ENCODE peak calls at places on chromosomes 2 and 18, in five cellular contexts. One of them, this sample, is unnamed. For H3K36me3, the result is how much of the 10 kb centered on the place peaks cover.

GRCh38 chr18:32284284-32284683 is 94.4 kb downstream of the MEP1B start:
- DNase-seq in right lobe of liver: no peak
- DNase-seq in brain microvascular endothelial cell: peak
- DNase-seq in HepG2: no peak
- DNase-seq in right atrium auricular region: no peak
- DNase-seq in this sample: no peak

GRCh38 chr2:107936427-107937359 is 49.6 kb upstream of the SLC5A7 start:
- DNase-seq in brain microvascular endothelial cell: no peak
- DNase-seq in right lobe of liver: no peak
- DNase-seq in HepG2: peak
- DNase-seq in right atrium auricular region: no peak
- DNase-seq in this sample: no peak

GRCh38 chr18:63233334-63233733 is 86.2 kb downstream of the BCL2 start:
- DNase-seq in HepG2: no peak
- DNase-seq in brain microvascular endothelial cell: no peak
- DNase-seq in right atrium auricular region: no peak
- DNase-seq in right lobe of liver: no peak
- DNase-seq in this sample: no peak

GRCh38 chr2:189439342-189439741 is 1.9 kb upstream of the WDR75 start:
- DNase-seq in HepG2: peak
- DNase-seq in right atrium auricular region: no peak
- DNase-seq in brain microvascular endothelial cell: no peak
- DNase-seq in right lobe of liver: no peak
- DNase-seq in this sample: no peak

GRCh38 chr2:226333388-226333787 is 466.2 kb downstream of the IRS1 start:
- DNase-seq in brain microvascular endothelial cell: no peak
- DNase-seq in right atrium auricular region: no peak
- DNase-seq in right lobe of liver: no peak
- DNase-seq in HepG2: no peak
- DNase-seq in this sample: no peak

GRCh38 chr2:68796306-68796905 is 61.8 kb downstream of the ARHGAP25 start:
- DNase-seq in HepG2: no peak
- DNase-seq in brain microvascular endothelial cell: no peak
- DNase-seq in right lobe of liver: no peak
- DNase-seq in right atrium auricular region: no peak
- DNase-seq in this sample: no peak

GRCh38 chr2:156339110-156339847 is 6.8 kb upstream of the NR4A2 start:
- DNase-seq in right lobe of liver: no peak
- DNase-seq in right atrium auricular region: no peak
- DNase-seq in brain microvascular endothelial cell: no peak
- DNase-seq in HepG2: no peak
- DNase-seq in this sample: no peak

GRCh38 chr2:86648696-86649095 is 25.0 kb upstream of the RNF103 start:
- DNase-seq in right lobe of liver: no peak
- DNase-seq in brain microvascular endothelial cell: no peak
- DNase-seq in HepG2: no peak
- DNase-seq in right atrium auricular region: no peak
- DNase-seq in this sample: no peak

GRCh38 chr2:226553333-226553732 is 246.3 kb downstream of the IRS1 start:
- DNase-seq in right atrium auricular region: no peak
- DNase-seq in right lobe of liver: no peak
- DNase-seq in brain microvascular endothelial cell: no peak
- DNase-seq in HepG2: no peak
- DNase-seq in this sample: no peak

GRCh38 chr2:186399082-186399644 is 86.9 kb upstream of the ZC3H15 start:
- DNase-seq in right lobe of liver: no peak
- DNase-seq in HepG2: no peak
- DNase-seq in brain microvascular endothelial cell: no peak
- DNase-seq in right atrium auricular region: no peak
- DNase-seq in this sample: no peak

GRCh38 chr2:109724533-109725460 is 69.3 kb upstream of the RGPD5 start:
- DNase-seq in HepG2: no peak
- DNase-seq in brain microvascular endothelial cell: no peak
- DNase-seq in right atrium auricular region: peak
- DNase-seq in right lobe of liver: no peak
- DNase-seq in this sample: no peak

GRCh38 chr2:162221064-162221463 is 22.2 kb downstream of the FAP start:
- DNase-seq in right atrium auricular region: peak
- DNase-seq in HepG2: peak
- DNase-seq in brain microvascular endothelial cell: peak
- DNase-seq in right lobe of liver: peak
- DNase-seq in this sample: peak

GRCh38 chr2:45879406-45879805 is 227.9 kb downstream of the PRKCE start:
- DNase-seq in HepG2: no peak
- DNase-seq in right lobe of liver: no peak
- DNase-seq in brain microvascular endothelial cell: no peak
- DNase-seq in right atrium auricular region: no peak
- DNase-seq in this sample: no peak

GRCh38 chr2:51720826-51721225 is 688.9 kb upstream of the NRXN1 start:
- DNase-seq in HepG2: no peak
- DNase-seq in brain microvascular endothelial cell: no peak
- DNase-seq in right lobe of liver: no peak
- DNase-seq in right atrium auricular region: no peak
- DNase-seq in this sample: no peak

GRCh38 chr2:173997269-173997668 is 32.1 kb upstream of the SP3 start:
- DNase-seq in HepG2: no peak
- DNase-seq in right atrium auricular region: peak
- DNase-seq in right lobe of liver: peak
- DNase-seq in brain microvascular endothelial cell: no peak
- DNase-seq in this sample: peak

GRCh38 chr2:39548971-39549370 is 111.9 kb upstream of the MAP4K3 start:
- DNase-seq in right lobe of liver: no peak
- DNase-seq in HepG2: no peak
- DNase-seq in brain microvascular endothelial cell: no peak
- DNase-seq in right atrium auricular region: no peak
- DNase-seq in this sample: no peak

GRCh38 chr18:40124107-40124506 is 1830.9 kb upstream of the PIK3C3 start:
- DNase-seq in right lobe of liver: no peak
- DNase-seq in right atrium auricular region: no peak
- DNase-seq in brain microvascular endothelial cell: peak
- DNase-seq in HepG2: no peak
- DNase-seq in this sample: no peak

GRCh38 chr2:69955029-69955428 is 6.4 kb downstream of the ASPRV1 start:
- DNase-seq in brain microvascular endothelial cell: no peak
- DNase-seq in HepG2: peak
- DNase-seq in right atrium auricular region: no peak
- DNase-seq in right lobe of liver: no peak
- DNase-seq in this sample: no peak

GRCh38 chr2:181354626-181355025 is 102.6 kb upstream of the ITGA4 start:
- DNase-seq in right lobe of liver: no peak
- DNase-seq in brain microvascular endothelial cell: peak
- DNase-seq in right atrium auricular region: no peak
- DNase-seq in HepG2: no peak
- DNase-seq in this sample: no peak

GRCh38 chr18:46414863-46415262 is 242.2 kb downstream of the LOXHD1 start:
- DNase-seq in right atrium auricular region: no peak
- DNase-seq in right lobe of liver: no peak
- DNase-seq in HepG2: no peak
- DNase-seq in brain microvascular endothelial cell: no peak
- DNase-seq in this sample: no peak

GRCh38 chr2:19474128-19474527 is 115.7 kb upstream of the OSR1 start:
- DNase-seq in HepG2: no peak
- DNase-seq in right lobe of liver: no peak
- DNase-seq in right atrium auricular region: no peak
- DNase-seq in brain microvascular endothelial cell: no peak
- DNase-seq in this sample: no peak

GRCh38 chr2:9373047-9373446 is 50.3 kb downstream of the ITGB1BP1 start:
- DNase-seq in brain microvascular endothelial cell: no peak
- DNase-seq in HepG2: no peak
- DNase-seq in right atrium auricular region: no peak
- DNase-seq in right lobe of liver: no peak
- DNase-seq in this sample: no peak

GRCh38 chr2:43217228-43218220 is 8.9 kb downstream of the ZFP36L2 start:
- DNase-seq in right lobe of liver: no peak
- DNase-seq in HepG2: no peak
- DNase-seq in brain microvascular endothelial cell: no peak
- DNase-seq in right atrium auricular region: no peak
- DNase-seq in this sample: no peak

GRCh38 chr18:76446321-76446720 is 48.7 kb downstream of the ZNF516 start:
- DNase-seq in brain microvascular endothelial cell: no peak
- DNase-seq in HepG2: no peak
- DNase-seq in right atrium auricular region: peak
- DNase-seq in right lobe of liver: no peak
- DNase-seq in this sample: no peak

GRCh38 chr18:67359868-67360838 is 156.4 kb downstream of the DSEL start:
- DNase-seq in right lobe of liver: no peak
- DNase-seq in brain microvascular endothelial cell: peak
- DNase-seq in right atrium auricular region: peak
- DNase-seq in HepG2: peak
- DNase-seq in this sample: no peak

GRCh38 chr2:128262315-128263253 is 56.1 kb downstream of the HS6ST1 start:
- DNase-seq in HepG2: no peak
- DNase-seq in brain microvascular endothelial cell: no peak
- DNase-seq in right atrium auricular region: no peak
- DNase-seq in right lobe of liver: no peak
- DNase-seq in this sample: no peak

GRCh38 chr2:20447437-20448245 is 767 bp downstream of the RHOB start:
- DNase-seq in HepG2: no peak
- DNase-seq in right atrium auricular region: peak
- DNase-seq in right lobe of liver: peak
- DNase-seq in brain microvascular endothelial cell: peak
- DNase-seq in this sample: peak

GRCh38 chr2:12501469-12502147 is 215.1 kb upstream of the TRIB2 start:
- DNase-seq in HepG2: no peak
- DNase-seq in brain microvascular endothelial cell: no peak
- DNase-seq in right atrium auricular region: peak
- DNase-seq in right lobe of liver: no peak
- DNase-seq in this sample: peak

GRCh38 chr2:69119541-69119940 is 106.6 kb downstream of the ANTXR1 start:
- DNase-seq in brain microvascular endothelial cell: no peak
- DNase-seq in right atrium auricular region: no peak
- DNase-seq in HepG2: no peak
- DNase-seq in right lobe of liver: no peak
- DNase-seq in this sample: no peak

GRCh38 chr2:171102802-171103201 is 57.9 kb downstream of the TLK1 start:
- DNase-seq in right atrium auricular region: no peak
- DNase-seq in brain microvascular endothelial cell: no peak
- DNase-seq in HepG2: peak
- DNase-seq in right lobe of liver: no peak
- DNase-seq in this sample: no peak

GRCh38 chr2:161321944-161322343 is 13.7 kb downstream of the PSMD14 start:
- DNase-seq in brain microvascular endothelial cell: no peak
- DNase-seq in right lobe of liver: no peak
- DNase-seq in HepG2: no peak
- DNase-seq in right atrium auricular region: no peak
- DNase-seq in this sample: no peak

GRCh38 chr2:238720232-238720672 is 127.6 kb upstream of the TWIST2 start:
- DNase-seq in right atrium auricular region: peak
- DNase-seq in right lobe of liver: no peak
- DNase-seq in HepG2: peak
- DNase-seq in brain microvascular endothelial cell: peak
- DNase-seq in this sample: peak

GRCh38 chr2:134206573-134206972 is 47.3 kb upstream of the MGAT5 start:
- DNase-seq in right atrium auricular region: no peak
- DNase-seq in brain microvascular endothelial cell: peak
- DNase-seq in right lobe of liver: no peak
- DNase-seq in HepG2: no peak
- DNase-seq in this sample: peak

GRCh38 chr2:61354486-61355197 is 116.2 kb downstream of the USP34 start:
- DNase-seq in brain microvascular endothelial cell: peak
- DNase-seq in right lobe of liver: no peak
- DNase-seq in HepG2: no peak
- DNase-seq in right atrium auricular region: no peak
- DNase-seq in this sample: no peak

GRCh38 chr18:27226556-27227075 is 41.5 kb upstream of the CHST9 start:
- DNase-seq in right lobe of liver: no peak
- DNase-seq in brain microvascular endothelial cell: no peak
- DNase-seq in HepG2: no peak
- DNase-seq in right atrium auricular region: no peak
- DNase-seq in this sample: no peak

GRCh38 chr18:73920033-73920432 is 227.6 kb downstream of the FBXO15 start:
- DNase-seq in brain microvascular endothelial cell: no peak
- DNase-seq in HepG2: no peak
- DNase-seq in right lobe of liver: no peak
- DNase-seq in right atrium auricular region: no peak
- DNase-seq in this sample: no peak

GRCh38 chr2:207041279-207041678 is 102.0 kb downstream of the CPO start:
- DNase-seq in brain microvascular endothelial cell: peak
- DNase-seq in right lobe of liver: no peak
- DNase-seq in HepG2: no peak
- DNase-seq in right atrium auricular region: no peak
- DNase-seq in this sample: no peak

GRCh38 chr2:234994340-234995321 is 42.8 kb downstream of the SH3BP4 start:
- DNase-seq in right atrium auricular region: no peak
- DNase-seq in right lobe of liver: no peak
- DNase-seq in HepG2: peak
- DNase-seq in brain microvascular endothelial cell: no peak
- DNase-seq in this sample: no peak
- H3K27ac ChIP-seq in right atrium auricular region: no peak
- H3K27ac ChIP-seq in right lobe of liver: peak
- H3K27ac ChIP-seq in HepG2: peak
- H3K27ac ChIP-seq in brain microvascular endothelial cell: no peak
- H3K27ac ChIP-seq in this sample: no peak

DNA sequence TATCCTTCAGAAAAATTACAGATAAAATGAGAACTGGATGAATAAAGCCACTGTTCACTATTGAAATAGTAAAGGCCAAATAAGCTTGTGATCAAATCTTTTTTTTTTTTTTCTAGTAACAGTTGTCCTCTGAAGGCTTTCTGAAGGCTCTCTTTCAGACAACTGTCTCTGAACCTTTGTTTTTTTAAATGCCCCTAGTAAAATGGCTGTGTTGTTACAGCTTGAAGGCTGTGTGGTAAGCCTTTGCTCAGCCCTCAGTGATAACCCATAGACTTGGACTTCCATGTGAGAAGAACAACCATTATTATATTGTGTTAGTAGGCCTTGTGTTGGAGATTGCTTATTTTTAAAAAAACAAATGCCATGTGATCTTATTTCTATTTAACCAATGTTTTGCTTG is 17.6 kb downstream of the FMNL2 start:
- DNase-seq in HepG2: no peak
- DNase-seq in right lobe of liver: no peak
- DNase-seq in right atrium auricular region: no peak
- DNase-seq in brain microvascular endothelial cell: no peak
- DNase-seq in this sample: no peak
- H3K36me3 ChIP-seq in HepG2: under half
- H3K36me3 ChIP-seq in right lobe of liver: under half
- H3K36me3 ChIP-seq in right atrium auricular region: under half
- H3K36me3 ChIP-seq in brain microvascular endothelial cell: under half
- H3K36me3 ChIP-seq in this sample: under half

GRCh38 chr2:75516378-75517122 is 44.2 kb downstream of the EVA1A start:
- DNase-seq in brain microvascular endothelial cell: no peak
- DNase-seq in right atrium auricular region: no peak
- DNase-seq in HepG2: peak
- DNase-seq in right lobe of liver: no peak
- DNase-seq in this sample: no peak
- H3K27ac ChIP-seq in brain microvascular endothelial cell: no peak
- H3K27ac ChIP-seq in right atrium auricular region: no peak
- H3K27ac ChIP-seq in HepG2: peak
- H3K27ac ChIP-seq in right lobe of liver: peak
- H3K27ac ChIP-seq in this sample: no peak

GRCh38 chr2:85541262-85541661 is 2.3 kb downstream of the MAT2A start:
- DNase-seq in right atrium auricular region: no peak
- DNase-seq in HepG2: no peak
- DNase-seq in brain microvascular endothelial cell: no peak
- DNase-seq in right lobe of liver: no peak
- DNase-seq in this sample: no peak
- H3K36me3 ChIP-seq in right atrium auricular region: half or more
- H3K36me3 ChIP-seq in HepG2: under half
- H3K36me3 ChIP-seq in brain microvascular endothelial cell: half or more
- H3K36me3 ChIP-seq in right lobe of liver: under half
- H3K36me3 ChIP-seq in this sample: half or more